ENCODE peak calls at places on chromosomes 2 and 18, in four cellular contexts. A, R, Y and K are unnamed samples.
A peak's percentile ranks its signal among the peaks of the same experiment; 100 is the strongest.

GRCh38 chr2:238240761-238241711 is 1.2 kb upstream of the HES6 start:
- DNase-seq in A (peak; percentile 51), R (no peak), Y (peak; percentile 84), K (peak; percentile 96)

GRCh38 chr2:50859110-50859509 is 172.8 kb downstream of the NRXN1 start:
- DNase-seq in A (no peak), R (no peak), Y (no peak), K (no peak)

GRCh38 chr2:230671117-230671516 is 41.5 kb upstream of the CAB39 start:
- DNase-seq in A (no peak), R (no peak), Y (no peak), K (no peak)

GRCh38 chr18:78976697-78977626 is 2.7 kb upstream of the SALL3 start:
- DNase-seq in A (no peak), R (no peak), Y (no peak), K (peak; percentile 49)

GRCh38 chr18:78422336-78422735 is 557.3 kb upstream of the SALL3 start:
- DNase-seq in A (no peak), R (no peak), Y (no peak), K (no peak)

GRCh38 chr2:191917430-191917881 is 70.6 kb upstream of the CAVIN2 start:
- DNase-seq in A (no peak), R (no peak), Y (no peak), K (no peak)

GRCh38 chr18:62437520-62438329 is 85.1 kb upstream of the ZCCHC2 start:
- DNase-seq in A (no peak), R (peak; percentile 78), Y (no peak), K (no peak)

GRCh38 chr2:68251855-68252406 is 401 bp downstream of the PPP3R1 start:
- DNase-seq in A (no peak), R (peak; percentile 60), Y (peak; percentile 51), K (peak; percentile 72)

GRCh38 chr2:130390460-130391057 is 34.7 kb downstream of the PTPN18 start:
- DNase-seq in A (no peak), R (no peak), Y (no peak), K (no peak)

GRCh38 chr2:147829106-147829505 is 15.7 kb upstream of the ACVR2A start:
- DNase-seq in A (peak; percentile 83), R (no peak), Y (no peak), K (no peak)

GRCh38 chr2:64025741-64026140 is 6.5 kb upstream of the VPS54 start:
- DNase-seq in A (peak; percentile 71), R (no peak), Y (no peak), K (no peak)

GRCh38 chr2:634670-635395 is 42.4 kb downstream of the TMEM18 start:
- DNase-seq in A (no peak), R (no peak), Y (no peak), K (no peak)

GRCh38 chr18:63185979-63186378 is 133.6 kb downstream of the BCL2 start:
- DNase-seq in A (no peak), R (no peak), Y (no peak), K (no peak)

GRCh38 chr18:10057808-10058791 is 144.3 kb downstream of the VAPA start:
- DNase-seq in A (peak; percentile 53), R (no peak), Y (no peak), K (no peak)

GRCh38 chr2:119408221-119408619 is 23.4 kb upstream of the TMEM37 start:
- DNase-seq in A (no peak), R (no peak), Y (no peak), K (no peak)

GRCh38 chr2:66966631-66967030 is 430.5 kb upstream of the ETAA1 start:
- DNase-seq in A (no peak), R (no peak), Y (no peak), K (no peak)

GRCh38 chr2:128501022-128501690 is 182.5 kb upstream of the HS6ST1 start:
- DNase-seq in A (no peak), R (no peak), Y (no peak), K (no peak)

GRCh38 chr2:149291881-149292280 is 38.5 kb upstream of the LYPD6 start:
- DNase-seq in A (no peak), R (no peak), Y (peak; percentile 19), K (no peak)

GRCh38 chr2:98952971-98953370 is 16.9 kb upstream of the CRACDL start:
- DNase-seq in A (no peak), R (no peak), Y (no peak), K (no peak)

GRCh38 chr2:238754259-238754658 is 93.6 kb upstream of the TWIST2 start:
- DNase-seq in A (peak; percentile 10), R (peak; percentile 40), Y (no peak), K (no peak)